ENCODE peak calls at places on chromosomes 12 and 14, in eight cellular contexts. B is IMR-90, U is ovary, O is HFFc6, D is colonic mucosa, H is hepatic stellate cell, K is T-helper 2 cell, J is neural crest cell. E is an unnamed sample.

GRCh38 chr14:61744239-61744638 is 18.0 kb upstream of the SNAPC1 start:
- DNase-seq in K (no peak), B (no peak), O (no peak), J (no peak), U (no peak), H (no peak), D (no peak), E (no peak)

GRCh38 chr12:68264175-68264863 is 10.9 kb upstream of the IL22 start:
- DNase-seq in O (no peak), J (no peak), K (no peak), D (no peak), H (no peak), B (peak; percentile 26), U (no peak), E (no peak)

GRCh38 chr14:94116701-94117100 is 6.2 kb downstream of the IFI27 start:
- DNase-seq in K (no peak), H (no peak), D (no peak), O (no peak), B (no peak), U (no peak), J (no peak), E (no peak)

GRCh38 chr12:19972325-19973288 is 395.7 kb upstream of the PDE3A start:
- DNase-seq in H (no peak), U (no peak), D (no peak), B (peak; percentile 13), K (no peak), J (no peak), O (no peak), E (no peak)

GRCh38 chr12:112855375-112855774 is 51.4 kb upstream of the OAS1 start:
- DNase-seq in D (no peak), B (no peak), O (no peak), U (no peak), H (no peak), K (no peak), J (no peak), E (no peak)

GRCh38 chr12:52871291-52871961 is 22.6 kb upstream of the KRT78 start:
- DNase-seq in K (no peak), D (peak; percentile 75), U (no peak), B (peak; percentile 73), J (no peak), H (peak; percentile 87), O (peak; percentile 77), E (peak; percentile 69)

GRCh38 chr14:51612449-51612848 is 39.3 kb upstream of the FRMD6 start:
- DNase-seq in D (no peak), B (no peak), K (no peak), H (no peak), U (no peak), O (no peak), J (no peak), E (no peak)

GRCh38 chr12:47312794-47313426 is 233.2 kb upstream of the AMIGO2 start:
- DNase-seq in K (no peak), J (no peak), H (no peak), O (no peak), B (no peak), U (no peak), D (no peak), E (no peak)